ENCODE peak calls at places on chromosomes 5 and 9, in four cellular contexts. S, X, P and F are unnamed samples.
A peak's percentile ranks its signal among the peaks of the same experiment; 100 is the strongest.

GRCh38 chr5:14296533-14297331 is 153.6 kb downstream of the TRIO start:
- DNase-seq in S (no peak), X (no peak), P (no peak), F (no peak)

GRCh38 chr5:151298063-151298462 is 5.5 kb downstream of the SLC36A3 start:
- DNase-seq in S (peak; percentile 79), X (peak; percentile 34), P (peak; percentile 68), F (peak; percentile 75)

GRCh38 chr9:134291452-134291881 is 34.8 kb upstream of the RXRA start:
- DNase-seq in S (no peak), X (no peak), P (peak; percentile 32), F (no peak)

GRCh38 chr5:134524219-134524825 is 1.1 kb upstream of the JADE2 start:
- DNase-seq in S (peak; percentile 78), X (peak; percentile 81), P (no peak), F (peak; percentile 85)

GRCh38 chr9:109966643-109967368 is 186.8 kb downstream of the PALM2AKAP2 start:
- DNase-seq in S (no peak), X (no peak), P (no peak), F (no peak)

GRCh38 chr9:123468541-123468940 is 112.5 kb downstream of the CRB2 start:
- DNase-seq in S (no peak), X (no peak), P (no peak), F (no peak)

GRCh38 chr9:122370869-122371467 is at the start of gene PTGS1:
- DNase-seq in S (no peak), X (peak; percentile 64), P (no peak), F (no peak)

GRCh38 chr5:93829346-93829745 is 87.9 kb upstream of the POU5F2 start:
- DNase-seq in S (no peak), X (no peak), P (no peak), F (no peak)

GRCh38 chr5:170791325-170791954 is 7.9 kb downstream of the GABRP start:
- DNase-seq in S (peak; percentile 53), X (peak; percentile 30), P (peak; percentile 27), F (peak; percentile 69)

GRCh38 chr5:93305984-93306383 is 275.0 kb downstream of the NR2F1-AS1 start:
- DNase-seq in S (no peak), X (no peak), P (no peak), F (no peak)

GRCh38 chr9:131037336-131038255 is 28.6 kb downstream of the LAMC3 start:
- DNase-seq in S (no peak), X (no peak), P (no peak), F (no peak)

GRCh38 chr5:57458443-57458842 is 24.2 kb downstream of the ACTBL2 start:
- DNase-seq in S (no peak), X (no peak), P (no peak), F (no peak)

GRCh38 chr5:176888865-176889165 is 10.3 kb downstream of the HK3 start:
- DNase-seq in S (no peak), X (no peak), P (no peak), F (no peak)

GRCh38 chr5:61275841-61276240 is 56.2 kb upstream of the ZSWIM6 start:
- DNase-seq in S (no peak), X (peak; percentile 9), P (no peak), F (no peak)

GRCh38 chr5:43141211-43141610 is 20.5 kb downstream of the ZNF131 start:
- DNase-seq in S (no peak), X (no peak), P (no peak), F (no peak)

GRCh38 chr5:9596256-9596655 is 33.9 kb downstream of the TAS2R1 start:
- DNase-seq in S (no peak), X (no peak), P (no peak), F (no peak)

GRCh38 chr9:115373000-115373709 is 255.2 kb upstream of the TNC start:
- DNase-seq in S (peak; percentile 82), X (no peak), P (peak; percentile 35), F (no peak)

GRCh38 chr9:107177243-107177839 is 105.7 kb upstream of the RAD23B start:
- DNase-seq in S (no peak), X (no peak), P (no peak), F (no peak)

GRCh38 chr5:6583049-6583880 is 49.6 kb downstream of the NSUN2 start:
- DNase-seq in S (peak; percentile 44), X (peak; percentile 54), P (no peak), F (peak; percentile 59)

GRCh38 chr9:83066771-83067170 is 3.8 kb upstream of the RASEF start:
- DNase-seq in S (no peak), X (no peak), P (no peak), F (no peak)

GRCh38 chr9:134550584-134550983 is 91.0 kb upstream of the COL5A1 start:
- DNase-seq in S (no peak), X (no peak), P (no peak), F (no peak)

GRCh38 chr9:135773677-135774238 is 71.8 kb downstream of the KCNT1 start:
- DNase-seq in S (no peak), X (no peak), P (no peak), F (no peak)

GRCh38 chr5:10246761-10247160 is 2.9 kb downstream of the ATPSCKMT start:
- DNase-seq in S (no peak), X (no peak), P (peak; percentile 59), F (no peak)

GRCh38 chr9:98092633-98092971 is 26.4 kb downstream of the TRIM14 start:
- DNase-seq in S (no peak), X (no peak), P (no peak), F (no peak)

GRCh38 chr9:686381-686813 is 155.1 kb upstream of the DMRT1 start:
- DNase-seq in S (no peak), X (no peak), P (no peak), F (no peak)

GRCh38 chr9:124531115-124531514 is 23.9 kb upstream of the NR5A1 start:
- DNase-seq in S (no peak), X (no peak), P (no peak), F (no peak)

GRCh38 chr5:134549714-134550113 is 24.2 kb downstream of the JADE2 start:
- DNase-seq in S (no peak), X (no peak), P (no peak), F (no peak)

GRCh38 chr9:89550516-89550915 is 52.6 kb upstream of the SEMA4D start:
- DNase-seq in S (no peak), X (no peak), P (no peak), F (no peak)

DNA sequence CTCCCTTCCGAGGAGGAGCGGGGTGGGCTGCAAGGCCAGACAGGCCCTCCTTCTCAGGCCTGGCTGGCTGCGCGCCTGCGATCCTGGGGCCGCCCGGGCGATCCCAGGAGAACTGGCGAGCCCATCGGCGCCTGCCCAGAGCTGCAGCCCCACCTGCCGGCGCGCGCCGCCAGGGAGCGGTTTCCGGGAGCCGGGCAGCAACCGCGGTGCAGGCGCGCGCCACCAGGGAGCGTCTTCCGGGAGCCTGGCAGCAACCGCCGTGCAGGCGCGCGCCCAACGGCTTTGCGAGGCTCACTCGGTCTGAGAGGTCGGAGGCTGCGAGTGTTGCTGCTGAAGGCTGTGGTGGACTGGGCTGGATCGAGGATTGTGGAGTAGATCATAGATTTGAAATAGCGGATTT is 668.7 kb downstream of the SPATA31A6 start:
- DNase-seq in S (peak; percentile 0), X (peak; percentile 29), P (peak; percentile 52), F (no peak)
- H3K4me3 ChIP-seq in S (peak overlapping the region; percentile 38), X (no peak overlapping the region), P (peak overlapping the region; percentile 70), F (no peak overlapping the region)

GRCh38 chr5:150175536-150175935 is 9.0 kb downstream of the CDX1 start:
- DNase-seq in S (peak; percentile 81), X (peak; percentile 67), P (peak; percentile 62), F (peak; percentile 72)
- TF ChIP-seq CTCF in S (peak; percentile 38), X (peak; percentile 75), P (peak; percentile 84), F (peak; percentile 67)

GRCh38 chr5:887947-888640 is 4.5 kb downstream of the BRD9 start:
- DNase-seq in S (no peak), X (no peak), P (no peak), F (no peak)

GRCh38 chr5:885127-885442 is 7.5 kb downstream of the BRD9 start:
- DNase-seq in S (no peak), X (no peak), P (no peak), F (peak; percentile 30)

GRCh38 chr5:885529-885928 is 7.1 kb downstream of the BRD9 start:
- DNase-seq in S (no peak), X (no peak), P (no peak), F (peak; percentile 23)

GRCh38 chr5:886051-886450 is 6.5 kb downstream of the BRD9 start:
- DNase-seq in S (no peak), X (no peak), P (no peak), F (no peak)

DNA sequence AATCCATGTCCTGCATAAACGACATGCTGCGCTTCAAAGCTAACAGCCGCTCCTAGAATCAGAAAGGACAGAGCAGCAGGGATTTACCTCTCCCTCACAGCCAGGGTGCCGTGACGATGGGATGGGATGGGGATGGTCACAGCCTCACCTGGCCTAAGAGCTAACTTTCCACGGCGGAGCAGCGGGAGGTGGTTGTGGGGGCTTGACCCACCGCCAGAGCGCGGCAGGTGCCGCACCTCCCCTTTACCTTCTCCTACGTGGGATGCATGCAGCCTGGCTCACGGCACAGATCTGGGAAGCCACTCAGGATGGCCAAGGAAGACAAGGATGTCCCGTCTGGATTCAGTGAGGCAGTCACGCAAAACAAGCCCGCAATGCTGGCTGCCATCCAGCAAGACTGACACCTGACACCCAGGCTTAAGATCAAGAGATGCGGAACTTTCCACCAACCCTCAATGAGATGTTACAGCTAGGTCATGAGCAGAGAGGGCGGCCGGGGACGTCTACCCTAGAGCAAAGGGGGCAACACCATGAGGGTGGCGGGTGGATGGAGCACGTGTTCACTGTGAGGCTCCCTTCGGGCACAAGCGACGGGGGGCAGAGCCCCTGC is 5.8 kb downstream of the BRD9 start:
- DNase-seq in S (no peak), X (no peak), P (no peak), F (peak; percentile 25)
- H3K4me1 ChIP-seq in S (peaks cover 9% of the 10 kb centered on the region), X (peaks cover 28% of the 10 kb centered on the region), P (peaks cover 16% of the 10 kb centered on the region), F (no peaks in the 10 kb centered on the region)

DNA sequence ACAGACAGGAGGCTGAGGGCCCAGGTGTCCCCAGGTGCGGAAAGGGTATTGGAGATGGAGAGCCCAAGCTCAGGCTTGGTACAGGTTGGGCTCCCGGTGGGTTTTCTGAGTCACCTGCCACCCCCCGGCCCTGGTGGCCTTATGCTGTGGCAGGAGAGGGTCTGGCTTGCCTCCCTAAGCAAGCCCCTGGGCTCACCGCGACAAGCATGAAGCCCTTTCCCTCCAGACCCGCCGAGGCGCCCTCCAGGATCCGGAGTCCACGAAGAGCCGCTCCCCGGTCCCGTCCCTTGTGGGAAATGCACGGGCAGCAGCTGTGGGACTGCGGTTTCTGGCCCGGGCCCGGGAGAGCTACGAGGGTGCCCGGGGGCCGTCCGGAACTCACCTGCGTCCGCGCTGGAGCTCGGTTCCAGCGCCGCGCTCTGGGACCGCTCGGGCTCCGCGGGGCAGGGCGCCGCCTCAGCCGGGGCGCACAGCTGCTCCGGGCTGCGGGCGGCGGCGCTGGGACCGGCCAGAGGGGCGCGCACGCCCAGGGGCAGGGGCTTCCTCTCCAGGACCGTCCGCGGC is 767 bp downstream of the SAPCD2 start:
- DNase-seq in S (no peak), X (peak; percentile 41), P (no peak), F (no peak)
- H3K4me3 ChIP-seq in S (peak overlapping the region; percentile 52), X (peak overlapping the region; percentile 65), P (peak overlapping the region; percentile 58), F (peak overlapping the region; percentile 80)

GRCh38 chr5:123937230-123937629 is 425.3 kb downstream of the CSNK1G3 start:
- DNase-seq in S (no peak), X (peak; percentile 62), P (peak; percentile 65), F (peak; percentile 41)
- TF ChIP-seq CTCF in S (peak; percentile 31), X (peak; percentile 59), P (peak; percentile 87), F (peak; percentile 10)

GRCh38 chr9:121272401-121272948 is 4.5 kb downstream of the GSN start:
- DNase-seq in S (no peak), X (no peak), P (no peak), F (no peak)
- H3K4me1 ChIP-seq in S (peaks cover 40% of the 10 kb centered on the region), X (peaks cover 14% of the 10 kb centered on the region), P (peaks cover 29% of the 10 kb centered on the region), F (peaks cover 21% of the 10 kb centered on the region)

GRCh38 chr9:14310247-14310646 is 3.7 kb downstream of the NFIB start:
- DNase-seq in S (no peak), X (no peak), P (no peak), F (no peak)
- H3K4me3 ChIP-seq in S (peak overlapping the region; percentile 68), X (no peak overlapping the region), P (no peak overlapping the region), F (no peak overlapping the region)